ENCODE peak calls at places on chromosome 19, in four cellular contexts. Z is thoracic aorta; I is OCI-LY7; E is CD4-positive, alpha-beta memory T cell. S is an unnamed sample.

GRCh38 chr19:57633832-57634131 is 814 bp downstream of the ZNF211 start:
- DNase-seq in E (no peak), Z (no peak), I (no peak), S (no peak)

GRCh38 chr19:39913682-39914333 is 20.6 kb downstream of the FCGBP start:
- DNase-seq in E (no peak), I (no peak), Z (no peak), S (no peak)

GRCh38 chr19:43662487-43662886 is 7.5 kb downstream of the PLAUR start:
- DNase-seq in Z (no peak), E (no peak), I (no peak), S (no peak)

GRCh38 chr19:525857-526419 is 5.6 kb upstream of the CDC34 start:
- DNase-seq in Z (no peak), I (no peak), E (no peak), S (no peak)

GRCh38 chr19:28940751-28941500 is 272.0 kb downstream of the UQCRFS1 start:
- DNase-seq in I (no peak), E (no peak), Z (no peak), S (no peak)

GRCh38 chr19:29845576-29846176 is 33.9 kb downstream of the CCNE1 start:
- DNase-seq in Z (no peak), I (peak; percentile 10), E (peak; percentile 49), S (peak; percentile 54)

GRCh38 chr19:29547361-29547960 is 21.7 kb downstream of the VSTM2B start:
- DNase-seq in I (no peak), Z (no peak), E (no peak), S (no peak)

GRCh38 chr19:861756-862528 is 2.5 kb downstream of the CFD start:
- DNase-seq in I (peak; percentile 93), E (peak; percentile 76), Z (no peak), S (peak; percentile 35)

GRCh38 chr19:9150650-9151049 is 10.5 kb downstream of the ZNF317 start:
- DNase-seq in I (no peak), Z (no peak), E (no peak), S (no peak)

GRCh38 chr19:52734340-52734892 is 428 bp downstream of the ZNF611 start:
- DNase-seq in E (no peak), I (no peak), Z (no peak), S (no peak)

GRCh38 chr19:51271015-51271600 is 20.2 kb downstream of the SIGLECL1 start:
- DNase-seq in Z (no peak), I (no peak), E (no peak), S (no peak)

GRCh38 chr19:11538232-11539036 is at the start of gene CNN1:
- DNase-seq in Z (peak; percentile 76), E (no peak), I (no peak), S (no peak)

GRCh38 chr19:51727349-51727880 is 3.6 kb upstream of the HAS1 start:
- DNase-seq in I (no peak), E (no peak), Z (no peak), S (no peak)

GRCh38 chr19:16204005-16204294 is 6.2 kb downstream of the AP1M1 start:
- DNase-seq in Z (no peak), E (no peak), I (no peak), S (no peak)

GRCh38 chr19:4115050-4115817 is 8.7 kb downstream of the MAP2K2 start:
- DNase-seq in Z (no peak), I (peak; percentile 76), E (peak; percentile 80), S (peak; percentile 70)

GRCh38 chr19:48874309-48875135 is 2.3 kb downstream of the PPP1R15A start:
- DNase-seq in I (no peak), Z (no peak), E (no peak), S (peak; percentile 43)

GRCh38 chr19:52599241-52599640 is 29.2 kb downstream of the ZNF701 start:
- DNase-seq in Z (no peak), I (no peak), E (no peak), S (no peak)

GRCh38 chr19:54682306-54682705 is 19.5 kb downstream of the LILRB4 start:
- DNase-seq in E (no peak), I (no peak), Z (no peak), S (no peak)

GRCh38 chr19:51357952-51358351 is 8.2 kb downstream of the ETFB start:
- DNase-seq in E (no peak), Z (no peak), I (no peak), S (no peak)

GRCh38 chr19:52673014-52673413 is 34.9 kb upstream of the ZNF83 start:
- DNase-seq in Z (no peak), I (no peak), E (no peak), S (no peak)

GRCh38 chr19:52992109-52993004 is 21.4 kb upstream of the ERVV-1 start:
- DNase-seq in I (no peak), Z (no peak), E (peak; percentile 41), S (no peak)

GRCh38 chr19:41442473-41443360 is at the start of gene ERICH4:
- DNase-seq in Z (no peak), E (no peak), I (no peak), S (no peak)

GRCh38 chr19:16607819-16608218 is 20.2 kb downstream of the MED26 start:
- DNase-seq in I (no peak), Z (no peak), E (no peak), S (no peak)

GRCh38 chr19:40510526-40511115 is 43.8 kb downstream of the SPTBN4 start:
- DNase-seq in I (no peak), Z (no peak), E (no peak), S (no peak)

GRCh38 chr19:52936151-52936957 is 13.1 kb upstream of the ZNF888 start:
- DNase-seq in Z (no peak), I (no peak), E (no peak), S (no peak)

GRCh38 chr19:29878973-29879654 is 62.9 kb upstream of the URI1 start:
- DNase-seq in I (peak; percentile 16), E (no peak), Z (no peak), S (no peak)

GRCh38 chr19:3054265-3054971 is 7.9 kb downstream of the TLE5 start:
- DNase-seq in I (no peak), Z (no peak), E (no peak), S (no peak)
- H3K4me1 ChIP-seq in I (no peaks in the 10 kb centered on the region), Z (peaks cover 13% of the 10 kb centered on the region), E (peaks cover 47% of the 10 kb centered on the region), S (peaks cover 53% of the 10 kb centered on the region)

GRCh38 chr19:45094707-45095106 is 1.7 kb downstream of the PPP1R37 start:
- DNase-seq in I (no peak), E (no peak), Z (no peak), S (no peak)

GRCh38 chr19:45097776-45098520 is 5.0 kb downstream of the PPP1R37 start:
- DNase-seq in I (no peak), Z (no peak), E (peak; percentile 31), S (no peak)

GRCh38 chr19:45095496-45096413 is 2.8 kb downstream of the PPP1R37 start:
- DNase-seq in Z (no peak), I (no peak), E (peak; percentile 5), S (no peak)

GRCh38 chr19:45097450-45097775 is 4.4 kb downstream of the PPP1R37 start:
- DNase-seq in I (no peak), Z (no peak), E (peak; percentile 20), S (no peak)

GRCh38 chr19:45096700-45097099 is 3.7 kb downstream of the PPP1R37 start:
- DNase-seq in I (no peak), E (peak; percentile 13), Z (no peak), S (no peak)
- H3K4me1 ChIP-seq in I (peaks cover 27% of the 10 kb centered on the region), E (peaks cover 47% of the 10 kb centered on the region), Z (peaks cover 22% of the 10 kb centered on the region), S (peaks cover 39% of the 10 kb centered on the region)

DNA sequence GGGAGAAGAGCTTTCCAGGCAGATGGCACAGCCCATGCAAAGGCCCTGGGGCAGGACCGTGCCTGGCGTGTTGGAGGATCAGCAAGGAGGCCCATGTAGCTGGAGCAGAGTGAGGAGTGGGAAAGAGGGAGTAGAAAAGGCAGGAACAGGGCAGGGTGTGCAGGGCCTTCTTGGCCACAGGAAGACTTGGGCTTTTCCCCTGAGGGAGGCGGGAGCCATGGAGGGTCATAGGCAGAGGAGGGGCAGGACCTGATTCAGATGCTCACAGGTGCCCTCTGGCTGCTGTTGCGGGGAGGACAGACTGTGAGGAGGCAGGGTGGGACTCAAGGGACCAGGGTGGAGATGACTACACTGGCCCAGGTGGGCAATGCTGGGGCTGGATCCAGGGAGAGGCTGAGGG is 13.8 kb upstream of the PTPRS start:
- DNase-seq in I (no peak), Z (no peak), E (no peak), S (no peak)
- H3K4me1 ChIP-seq in I (peaks cover 3% of the 10 kb centered on the region), Z (no peaks in the 10 kb centered on the region), E (no peaks in the 10 kb centered on the region), S (no peaks in the 10 kb centered on the region)

GRCh38 chr19:38323276-38323675 is 3.6 kb downstream of the KCNK6 start:
- DNase-seq in I (no peak), E (no peak), Z (no peak), S (no peak)

GRCh38 chr19:38321646-38322323 is 2.1 kb downstream of the KCNK6 start:
- DNase-seq in Z (no peak), E (no peak), I (no peak), S (no peak)

GRCh38 chr19:38318595-38319142 is 976 bp upstream of the KCNK6 start:
- DNase-seq in E (no peak), I (no peak), Z (no peak), S (no peak)

GRCh38 chr19:38319421-38320258 is at the start of gene KCNK6:
- DNase-seq in I (peak; percentile 44), Z (no peak), E (no peak), S (peak; percentile 68)

GRCh38 chr19:38320969-38321339 is 1.3 kb downstream of the KCNK6 start:
- DNase-seq in E (no peak), Z (no peak), I (no peak), S (no peak)
- H3K4me1 ChIP-seq in E (peaks cover 43% of the 10 kb centered on the region), Z (peaks cover 29% of the 10 kb centered on the region), I (peaks cover 13% of the 10 kb centered on the region), S (peaks cover 11% of the 10 kb centered on the region)

GRCh38 chr19:12945479-12946091 is at the start of gene RAD23A:
- DNase-seq in E (peak; percentile 97), I (peak; percentile 99), Z (peak; percentile 90), S (peak; percentile 99)

GRCh38 chr19:12944064-12944674 is 1.5 kb upstream of the RAD23A start:
- DNase-seq in I (no peak), Z (no peak), E (no peak), S (no peak)

GRCh38 chr19:12940897-12941296 is 2.5 kb downstream of the CALR start:
- DNase-seq in E (no peak), I (no peak), Z (no peak), S (no peak)

GRCh38 chr19:12946092-12946845 is 607 bp downstream of the RAD23A start:
- DNase-seq in I (peak; percentile 67), E (no peak), Z (no peak), S (no peak)

DNA sequence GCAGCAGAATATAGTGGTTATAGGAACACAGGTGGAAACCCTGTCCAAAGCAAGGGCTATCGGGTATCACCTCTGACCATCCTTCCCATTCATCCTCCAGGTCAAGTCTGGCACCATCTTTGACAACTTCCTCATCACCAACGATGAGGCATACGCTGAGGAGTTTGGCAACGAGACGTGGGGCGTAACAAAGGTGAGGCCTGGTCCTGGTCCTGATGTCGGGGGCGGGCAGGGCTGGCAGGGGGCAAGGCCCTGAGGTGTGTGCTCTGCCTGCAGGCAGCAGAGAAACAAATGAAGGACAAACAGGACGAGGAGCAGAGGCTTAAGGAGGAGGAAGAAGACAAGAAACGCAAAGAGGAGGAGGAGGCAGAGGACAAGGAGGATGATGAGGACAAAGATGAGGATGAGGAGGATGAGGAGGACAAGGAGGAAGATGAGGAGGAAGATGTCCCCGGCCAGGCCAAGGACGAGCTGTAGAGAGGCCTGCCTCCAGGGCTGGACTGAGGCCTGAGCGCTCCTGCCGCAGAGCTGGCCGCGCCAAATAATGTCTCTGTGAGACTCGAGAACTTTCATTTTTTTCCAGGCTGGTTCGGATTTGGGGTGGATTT is 2.1 kb upstream of the RAD23A start:
- DNase-seq in I (no peak), E (no peak), Z (no peak), S (no peak)
- H3K4me1 ChIP-seq in I (peaks cover 69% of the 10 kb centered on the region), E (peaks cover 47% of the 10 kb centered on the region), Z (peaks cover 28% of the 10 kb centered on the region), S (peaks cover 41% of the 10 kb centered on the region)